ENCODE peak calls at places on chromosomes 3 and 15, in eight cellular contexts. W, U, J, Z, X, T, B and N are unnamed samples.

GRCh38 chr15:89621547-89621946 is 33.7 kb downstream of the KIF7 start:
- DNase-seq in Z (no peak), W (no peak), B (no peak), T (no peak), X (no peak), U (no peak), J (no peak), N (no peak)

GRCh38 chr3:28286595-28286994 is 45.2 kb downstream of the CMC1 start:
- DNase-seq in Z (peak), T (peak), X (peak), U (no peak), J (no peak), B (no peak), W (no peak), N (no peak)

GRCh38 chr3:37853691-37854413 is 7.8 kb upstream of the CTDSPL start:
- DNase-seq in X (no peak), T (no peak), B (no peak), Z (no peak), J (peak), W (no peak), U (peak), N (no peak)

GRCh38 chr15:66098019-66098363 is 155.6 kb downstream of the MEGF11 start:
- DNase-seq in T (no peak), B (no peak), W (no peak), U (no peak), J (no peak), Z (no peak), X (no peak), N (no peak)

GRCh38 chr3:196192036-196193001 is 18.9 kb downstream of the ZDHHC19 start:
- DNase-seq in W (no peak), X (peak), U (peak), T (peak), B (no peak), Z (no peak), J (no peak), N (no peak)

GRCh38 chr3:31562525-31562924 is 29.8 kb downstream of the STT3B start:
- DNase-seq in U (no peak), T (peak), Z (no peak), J (no peak), W (no peak), B (no peak), X (no peak), N (no peak)

GRCh38 chr15:27933562-27933961 is 165.6 kb downstream of the OCA2 start:
- DNase-seq in U (no peak), W (no peak), Z (no peak), J (no peak), X (no peak), T (no peak), B (no peak), N (no peak)

GRCh38 chr15:39376371-39376909 is 204.4 kb upstream of the THBS1 start:
- DNase-seq in U (no peak), J (no peak), Z (no peak), W (no peak), X (no peak), B (no peak), T (no peak), N (no peak)

GRCh38 chr15:34239151-34239761 is 14.4 kb downstream of the EMC4 start:
- DNase-seq in T (no peak), U (no peak), B (no peak), J (no peak), Z (peak), X (peak), W (no peak), N (peak)

GRCh38 chr15:38651328-38652038 is 86.9 kb upstream of the RASGRP1 start:
- DNase-seq in J (no peak), U (no peak), Z (no peak), W (no peak), B (no peak), X (no peak), T (no peak), N (no peak)

GRCh38 chr15:69751575-69751974 is 299.0 kb downstream of the RPLP1 start:
- DNase-seq in Z (no peak), W (no peak), U (no peak), B (no peak), X (no peak), T (no peak), J (no peak), N (no peak)

GRCh38 chr15:58077427-58077826 is 11.9 kb upstream of the ALDH1A2 start:
- DNase-seq in B (no peak), W (no peak), J (no peak), T (no peak), X (peak), Z (no peak), U (no peak), N (no peak)

GRCh38 chr3:71063768-71064287 is 519.7 kb downstream of the FOXP1 start:
- DNase-seq in B (peak), X (peak), Z (peak), U (no peak), J (no peak), T (peak), W (no peak), N (peak)
- TF ChIP-seq POLR2A in B (no peak), X (peak), Z (peak), U (no peak), J (no peak), T (no peak), W (no peak), N (no peak)

DNA sequence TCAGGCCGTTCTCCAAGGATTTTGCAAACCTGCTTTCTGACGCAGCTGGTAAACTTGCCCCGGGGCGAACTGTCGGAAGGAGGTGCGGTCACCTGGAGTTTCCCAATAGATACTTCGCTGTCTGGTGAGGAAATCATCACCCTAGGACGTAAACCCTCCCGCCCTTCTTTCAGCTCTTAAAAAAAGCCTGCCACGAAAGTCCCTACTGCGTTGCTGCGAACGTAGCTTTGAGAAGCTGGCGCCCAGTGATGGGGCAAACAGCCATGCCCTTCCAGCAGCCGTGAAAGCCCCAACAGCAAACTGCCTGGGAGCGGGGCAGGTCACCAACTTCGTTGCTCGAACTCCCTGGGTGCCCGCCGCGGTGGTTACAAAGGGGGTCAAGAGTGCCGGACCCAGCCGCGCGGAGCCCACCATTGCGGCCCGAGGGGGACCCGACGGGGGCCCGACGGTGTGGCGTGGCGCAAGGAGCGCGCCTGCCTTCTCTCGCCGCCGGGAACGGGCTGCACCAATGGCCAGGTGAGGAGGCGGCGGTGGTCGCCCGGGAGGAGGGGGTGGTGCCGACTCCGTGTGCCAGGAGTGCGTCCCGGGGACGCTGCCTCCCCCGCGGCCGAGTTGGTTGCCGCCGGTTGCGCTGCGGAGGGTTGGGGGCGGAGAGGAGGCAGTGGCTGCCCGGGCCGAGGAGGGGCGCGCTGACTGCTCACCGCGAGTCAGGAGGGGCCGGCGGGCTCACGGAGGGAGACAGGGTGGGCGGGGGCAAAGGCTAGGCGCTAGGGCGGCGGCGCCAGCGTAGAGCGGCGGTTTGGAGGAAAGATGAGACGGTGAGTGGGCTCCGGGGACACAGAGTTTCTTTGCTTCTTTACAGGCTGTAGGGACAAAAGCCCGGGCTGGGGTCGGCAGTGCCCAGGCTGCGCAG is at the start of gene PHLDB2:
- DNase-seq in T (peak), U (peak), X (peak), W (peak), J (peak), Z (peak), B (peak), N (peak)
- TF ChIP-seq POLR2A in T (no peak), U (no peak), X (peak), W (no peak), J (peak), Z (peak), B (no peak), N (peak)

DNA sequence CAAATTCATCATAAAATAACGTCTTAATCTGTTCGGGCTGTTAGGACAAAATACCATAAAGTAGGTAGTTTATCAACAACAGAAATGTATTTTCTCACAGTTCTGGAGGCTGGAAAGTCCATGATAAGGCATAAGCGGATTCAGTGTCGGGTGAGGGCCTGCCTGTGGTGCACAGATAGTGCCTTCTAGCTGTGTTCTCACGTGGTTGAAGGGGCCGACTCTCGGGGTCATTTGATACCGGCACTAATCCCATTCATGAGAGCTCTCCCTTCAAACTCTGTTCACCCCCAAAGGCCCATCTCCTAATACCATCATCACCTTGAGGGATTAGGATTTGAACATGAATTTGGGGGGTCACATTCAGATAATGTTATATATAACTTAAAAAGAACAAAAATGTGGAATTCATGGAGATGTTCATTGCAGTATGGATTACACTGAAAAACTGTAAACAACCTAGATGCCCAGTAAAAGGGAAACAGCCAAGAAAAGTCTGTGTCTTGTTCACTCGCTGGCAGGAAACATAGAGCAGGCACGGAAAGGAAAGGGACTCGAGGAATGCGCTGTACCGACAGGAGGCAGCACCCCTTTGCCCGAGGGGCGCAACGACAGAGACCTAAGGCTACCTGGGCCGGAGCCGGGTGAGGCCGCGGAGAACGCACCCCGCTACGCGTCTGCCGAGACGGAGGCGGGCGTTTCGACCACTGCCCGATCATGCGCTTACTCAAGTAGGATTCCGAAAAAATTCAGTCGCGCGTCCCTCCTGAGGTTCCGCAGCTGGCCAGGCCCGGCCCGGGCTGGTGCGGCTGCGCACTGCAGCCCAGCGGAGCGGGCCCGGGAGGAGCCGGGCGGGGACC is 1.1 kb upstream of the MAN2A2 start:
- DNase-seq in T (peak), U (peak), W (peak), B (peak), X (peak), Z (peak), J (peak), N (peak)
- TF ChIP-seq POLR2A in T (peak), U (no peak), W (peak), B (no peak), X (peak), Z (no peak), J (no peak), N (peak)

GRCh38 chr15:41354371-41354770 is 21.7 kb downstream of the NUSAP1 start:
- DNase-seq in B (no peak), J (no peak), U (no peak), T (no peak), W (no peak), Z (no peak), X (no peak), N (no peak)
- TF ChIP-seq POLR2A in B (no peak), J (no peak), U (no peak), T (no peak), W (no peak), Z (no peak), X (no peak), N (no peak)